ENCODE peak calls at places on chromosome 7, in nine cellular contexts. V, X, J, R, E, C, D, U and G are unnamed samples.

GRCh38 chr7:46369933-46370654 is 449.0 kb upstream of the IGFBP3 start:
- DNase-seq in D (peak), R (peak), E (peak), V (no peak), C (no peak), U (no peak), J (no peak), X (peak), G (peak)

GRCh38 chr7:98354052-98354451 is 46.8 kb downstream of the BAIAP2L1 start:
- DNase-seq in C (no peak), V (no peak), J (no peak), U (no peak), D (no peak), R (no peak), E (peak), X (no peak), G (no peak)

GRCh38 chr7:279821-280220 is 10.1 kb upstream of the FOXL3 start:
- DNase-seq in V (no peak), R (no peak), U (no peak), C (no peak), J (no peak), E (no peak), D (no peak), X (no peak), G (no peak)

GRCh38 chr7:149422065-149422913 is 38.6 kb downstream of the ZNF777 start:
- DNase-seq in J (no peak), C (peak), X (no peak), V (no peak), D (peak), R (peak), E (peak), U (peak), G (peak)

GRCh38 chr7:8125680-8126444 is 136.1 kb downstream of the ICA1 start:
- DNase-seq in E (no peak), R (no peak), J (peak), D (no peak), V (no peak), X (no peak), C (peak), U (no peak), G (no peak)

GRCh38 chr7:107594961-107595737 is 15.1 kb downstream of the BCAP29 start:
- DNase-seq in V (no peak), D (peak), R (peak), J (no peak), E (peak), X (peak), U (no peak), C (no peak), G (peak)

GRCh38 chr7:13984831-13985685 is 4.4 kb downstream of the ETV1 start:
- DNase-seq in J (no peak), U (no peak), E (no peak), C (no peak), D (no peak), X (no peak), R (no peak), V (no peak), G (no peak)

GRCh38 chr7:21617513-21617912 is 74.7 kb downstream of the DNAH11 start:
- DNase-seq in U (no peak), J (no peak), X (no peak), C (no peak), E (no peak), R (no peak), V (no peak), D (no peak), G (no peak)

GRCh38 chr7:87510430-87510875 is 35.0 kb upstream of the ABCB4 start:
- DNase-seq in V (no peak), X (no peak), C (no peak), R (no peak), D (no peak), E (no peak), J (no peak), U (no peak), G (no peak)

GRCh38 chr7:94655562-94655883 is 410 bp downstream of the SGCE start:
- DNase-seq in C (no peak), U (no peak), E (no peak), R (peak), D (no peak), J (no peak), X (no peak), V (no peak), G (no peak)

GRCh38 chr7:94656658-94656924 is 658 bp upstream of the SGCE start:
- DNase-seq in E (no peak), R (no peak), C (no peak), D (no peak), U (no peak), V (no peak), X (no peak), J (no peak), G (no peak)

GRCh38 chr7:94654764-94655561 is 970 bp downstream of the SGCE start:
- DNase-seq in C (no peak), E (peak), U (peak), V (peak), D (no peak), J (no peak), X (peak), R (peak), G (peak)

GRCh38 chr7:94656925-94657731 is 1.2 kb upstream of the SGCE start:
- DNase-seq in C (no peak), V (no peak), D (no peak), J (no peak), R (peak), U (peak), E (peak), X (peak), G (no peak)

DNA sequence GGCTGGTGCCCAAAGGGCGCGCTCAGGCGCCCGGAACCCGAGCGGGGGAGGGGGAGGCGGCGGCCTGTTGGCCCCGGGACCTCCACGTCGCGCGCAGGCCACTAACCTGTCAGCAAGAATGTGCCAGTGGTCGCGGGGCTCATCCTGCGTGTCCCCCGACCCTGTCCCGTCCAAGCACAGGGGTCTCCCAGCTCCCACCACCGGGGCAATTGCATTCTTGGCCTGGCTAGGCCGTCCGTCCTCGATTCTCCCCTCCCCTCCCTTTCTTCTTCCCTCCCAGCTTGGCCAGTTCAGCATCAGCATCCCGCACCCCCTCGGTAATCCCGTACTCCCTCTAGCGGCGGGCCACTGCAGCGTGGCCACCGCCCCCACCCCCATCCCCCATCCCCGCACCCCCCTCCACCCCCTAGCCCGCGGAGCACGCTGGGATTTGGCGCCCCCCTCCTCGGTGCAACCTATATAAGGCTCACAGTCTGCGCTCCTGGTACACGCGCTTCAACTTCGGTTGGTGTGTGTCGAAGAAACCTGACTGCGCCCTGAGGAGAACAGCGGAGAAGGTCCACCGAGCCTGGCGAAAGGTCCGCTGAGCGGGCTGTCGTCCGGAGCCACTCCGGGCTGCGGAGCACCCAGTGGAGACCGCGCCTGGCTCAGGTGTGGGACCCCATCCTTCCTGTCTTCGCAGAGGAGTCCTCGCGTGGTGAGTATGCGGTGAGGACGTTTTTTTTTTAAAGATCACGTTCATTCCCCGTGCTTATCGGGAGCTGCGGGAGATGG is at the start of gene SGCE:
- DNase-seq in R (peak), E (peak), D (peak), U (peak), C (peak), J (no peak), X (peak), V (peak), G (peak)
- TF ChIP-seq CTCF in R (peak), E (no peak), D (peak), U (peak), C (peak), J (no peak), X (peak), V (peak), G (peak)

GRCh38 chr7:109126404-109127050 is 556.9 kb downstream of the DNAJB9 start:
- DNase-seq in V (no peak), X (no peak), C (no peak), J (no peak), D (no peak), R (peak), U (no peak), E (no peak), G (peak)
- TF ChIP-seq CTCF in V (no peak), X (no peak), C (no peak), J (no peak), D (no peak), R (no peak), U (no peak), E (no peak), G (no peak)

GRCh38 chr7:24368161-24368560 is 84.2 kb downstream of the NPY start:
- DNase-seq in D (no peak), X (no peak), V (no peak), U (no peak), E (no peak), C (no peak), J (no peak), R (no peak), G (no peak)

GRCh38 chr7:24370541-24370940 is 86.6 kb downstream of the NPY start:
- DNase-seq in J (no peak), U (no peak), X (no peak), R (no peak), C (no peak), E (no peak), V (no peak), D (no peak), G (no peak)

GRCh38 chr7:24361001-24361400 is 77.0 kb downstream of the NPY start:
- DNase-seq in J (no peak), C (no peak), V (no peak), E (no peak), X (no peak), D (no peak), U (no peak), R (no peak), G (no peak)

GRCh38 chr7:24366901-24367300 is 82.9 kb downstream of the NPY start:
- DNase-seq in D (no peak), C (no peak), R (no peak), J (no peak), E (no peak), V (no peak), U (no peak), X (no peak), G (no peak)

GRCh38 chr7:24365606-24366005 is 81.6 kb downstream of the NPY start:
- DNase-seq in C (no peak), D (no peak), X (no peak), E (no peak), R (no peak), V (no peak), U (no peak), J (no peak), G (no peak)
- TF ChIP-seq CTCF in C (no peak), D (no peak), X (no peak), E (no peak), R (no peak), V (no peak), U (no peak), J (no peak), G (no peak)

GRCh38 chr7:117796889-117797288 is 76.4 kb downstream of the CTTNBP2 start:
- DNase-seq in D (no peak), E (no peak), V (no peak), C (no peak), U (no peak), J (no peak), X (no peak), R (no peak), G (no peak)

GRCh38 chr7:117790731-117791130 is 82.5 kb downstream of the CTTNBP2 start:
- DNase-seq in X (no peak), U (no peak), J (no peak), V (no peak), C (no peak), E (peak), D (no peak), R (no peak), G (no peak)

GRCh38 chr7:117793496-117793895 is 79.7 kb downstream of the CTTNBP2 start:
- DNase-seq in E (no peak), C (no peak), R (no peak), X (no peak), U (no peak), V (no peak), D (no peak), J (no peak), G (no peak)

GRCh38 chr7:117790251-117790650 is 83.0 kb downstream of the CTTNBP2 start:
- DNase-seq in J (no peak), V (no peak), D (no peak), X (no peak), C (no peak), U (no peak), R (no peak), E (no peak), G (no peak)

GRCh38 chr7:117791877-117792780 is 81.1 kb downstream of the CTTNBP2 start:
- DNase-seq in E (no peak), C (peak), R (no peak), J (no peak), V (no peak), X (no peak), D (no peak), U (no peak), G (no peak)
- TF ChIP-seq CTCF in E (no peak), C (no peak), R (no peak), J (no peak), V (no peak), X (no peak), D (no peak), U (no peak), G (no peak)

GRCh38 chr7:66707825-66708224 is 32.7 kb upstream of the RABGEF1 start:
- DNase-seq in X (no peak), U (no peak), J (no peak), E (no peak), C (no peak), V (no peak), R (no peak), D (no peak), G (no peak)
- TF ChIP-seq CTCF in X (no peak), U (no peak), J (no peak), E (no peak), C (no peak), V (no peak), R (no peak), D (no peak), G (no peak)

GRCh38 chr7:130226333-130226732 is 18.7 kb downstream of the SSMEM1 start:
- DNase-seq in J (no peak), R (no peak), D (no peak), E (no peak), V (no peak), X (no peak), C (no peak), U (no peak), G (no peak)
- TF ChIP-seq CTCF in J (no peak), R (no peak), D (no peak), E (no peak), V (no peak), X (no peak), C (no peak), U (no peak), G (no peak)

GRCh38 chr7:114539575-114539974 is 125.0 kb downstream of the FOXP2 start:
- DNase-seq in R (peak), D (no peak), J (no peak), E (peak), C (no peak), V (peak), X (no peak), U (no peak), G (peak)
- TF ChIP-seq CTCF in R (peak), D (peak), J (no peak), E (peak), C (no peak), V (no peak), X (peak), U (no peak), G (peak)

GRCh38 chr7:28879105-28879504 is 79.0 kb downstream of the TRIL start:
- DNase-seq in E (no peak), D (no peak), V (no peak), J (no peak), C (peak), U (no peak), X (no peak), R (no peak), G (no peak)
- TF ChIP-seq CTCF in E (no peak), D (peak), V (no peak), J (no peak), C (no peak), U (no peak), X (no peak), R (no peak), G (peak)

GRCh38 chr7:97018775-97019535 is 5.7 kb downstream of the DLX5 start:
- DNase-seq in C (no peak), J (no peak), V (no peak), D (no peak), R (no peak), U (peak), X (no peak), E (no peak), G (no peak)
- TF ChIP-seq CTCF in C (no peak), J (no peak), V (no peak), D (no peak), R (no peak), U (no peak), X (no peak), E (no peak), G (no peak)

GRCh38 chr7:105745681-105746330 is 130.6 kb downstream of the ATXN7L1 start:
- DNase-seq in U (no peak), E (no peak), J (no peak), R (no peak), C (no peak), V (no peak), D (no peak), X (no peak), G (no peak)
- TF ChIP-seq CTCF in U (no peak), E (peak), J (no peak), R (no peak), C (no peak), V (no peak), D (no peak), X (no peak), G (no peak)